ENCODE peak calls at places on chromosomes 4 and X, in ten cellular contexts. A, P, B, H, S, W, N, U, M and Y are unnamed samples.

GRCh38 chrX:124506031-124506430 is 159.7 kb downstream of the SH2D1A start:
- DNase-seq in A (no peak), P (no peak), B (no peak), H (peak), S (no peak), W (no peak), N (no peak), U (peak), M (peak), Y (no peak)

GRCh38 chr4:184309241-184310170 is 91.8 kb upstream of the ENPP6 start:
- DNase-seq in A (no peak), P (no peak), B (no peak), H (no peak), S (no peak), W (peak), N (no peak), U (no peak), M (no peak), Y (no peak)

GRCh38 chr4:186839122-186840037 is 115.7 kb upstream of the FAT1 start:
- DNase-seq in A (no peak), P (peak), B (no peak), H (peak), S (no peak), W (no peak), N (peak), U (no peak), M (peak), Y (no peak)

GRCh38 chrX:40542972-40543371 is 37.8 kb upstream of the ATP6AP2 start:
- DNase-seq in A (no peak), P (no peak), B (no peak), H (no peak), S (no peak), W (no peak), N (no peak), U (no peak), M (no peak), Y (no peak)

GRCh38 chr4:1472148-1472797 is 66.0 kb upstream of the NKX1-1 start:
- DNase-seq in A (no peak), P (no peak), B (no peak), H (no peak), S (no peak), W (no peak), N (no peak), U (no peak), M (no peak), Y (no peak)

GRCh38 chrX:110032534-110033161 is 29.7 kb downstream of the TMEM164 start:
- DNase-seq in A (no peak), P (no peak), B (no peak), H (no peak), S (no peak), W (no peak), N (no peak), U (no peak), M (no peak), Y (no peak)

GRCh38 chr4:7890635-7891393 is 48.8 kb downstream of the AFAP1 start:
- DNase-seq in A (no peak), P (peak), B (no peak), H (peak), S (peak), W (no peak), N (peak), U (no peak), M (peak), Y (no peak)

GRCh38 chrX:2883770-2884169 is 45.4 kb downstream of the ARSD start:
- DNase-seq in A (no peak), P (no peak), B (no peak), H (no peak), S (no peak), W (no peak), N (no peak), U (peak), M (no peak), Y (no peak)

GRCh38 chr4:98467627-98468072 is 190.8 kb downstream of the TSPAN5 start:
- DNase-seq in A (peak), P (peak), B (peak), H (peak), S (peak), W (peak), N (peak), U (peak), M (peak), Y (peak)

GRCh38 chr4:48064349-48064748 is 47.8 kb downstream of the NIPAL1 start:
- DNase-seq in A (no peak), P (no peak), B (no peak), H (no peak), S (no peak), W (no peak), N (no peak), U (no peak), M (no peak), Y (no peak)

GRCh38 chrX:117743469-117744251 is 372.9 kb downstream of the KLHL13 start:
- DNase-seq in A (no peak), P (no peak), B (no peak), H (peak), S (no peak), W (no peak), N (no peak), U (peak), M (no peak), Y (peak)

GRCh38 chr4:56804551-56804950 is 16.9 kb downstream of the SPINK2 start:
- DNase-seq in A (no peak), P (peak), B (no peak), H (no peak), S (no peak), W (no peak), N (no peak), U (no peak), M (peak), Y (no peak)

GRCh38 chr4:123547167-123547817 is 150.7 kb downstream of the SPRY1 start:
- DNase-seq in A (no peak), P (no peak), B (no peak), H (peak), S (no peak), W (no peak), N (no peak), U (peak), M (no peak), Y (no peak)

GRCh38 chr4:8101213-8101781 is 57.3 kb downstream of the ABLIM2 start:
- DNase-seq in A (no peak), P (peak), B (no peak), H (peak), S (no peak), W (no peak), N (peak), U (no peak), M (peak), Y (no peak)

GRCh38 chrX:154761977-154762528 is 611 bp upstream of the DKC1 start:
- DNase-seq in A (no peak), P (no peak), B (no peak), H (peak), S (no peak), W (peak), N (no peak), U (no peak), M (no peak), Y (peak)

GRCh38 chr4:24853142-24853541 is 57.8 kb downstream of the SOD3 start:
- DNase-seq in A (no peak), P (no peak), B (no peak), H (no peak), S (no peak), W (no peak), N (no peak), U (no peak), M (no peak), Y (no peak)

GRCh38 chr4:157887316-157887715 is 285.5 kb downstream of the GASK1B start:
- DNase-seq in A (no peak), P (no peak), B (no peak), H (no peak), S (no peak), W (no peak), N (no peak), U (no peak), M (no peak), Y (peak)

GRCh38 chr4:127660486-127660885 is 27.7 kb downstream of the INTU start:
- DNase-seq in A (no peak), P (no peak), B (no peak), H (peak), S (no peak), W (no peak), N (no peak), U (no peak), M (no peak), Y (no peak)

GRCh38 chrX:153867139-153867538 is 18.8 kb downstream of the L1CAM start:
- DNase-seq in A (no peak), P (no peak), B (no peak), H (no peak), S (no peak), W (no peak), N (no peak), U (no peak), M (no peak), Y (no peak)

GRCh38 chr4:20298986-20299385 is 47.3 kb downstream of the SLIT2 start:
- DNase-seq in A (no peak), P (peak), B (no peak), H (no peak), S (no peak), W (no peak), N (no peak), U (no peak), M (no peak), Y (no peak)

GRCh38 chr4:120749445-120750151 is 172.9 kb downstream of the PRDM5 start:
- DNase-seq in A (no peak), P (no peak), B (no peak), H (no peak), S (no peak), W (peak), N (no peak), U (no peak), M (no peak), Y (peak)

GRCh38 chr4:103091601-103092223 is 7.9 kb downstream of the BDH2 start:
- DNase-seq in A (no peak), P (peak), B (no peak), H (peak), S (no peak), W (peak), N (peak), U (no peak), M (peak), Y (peak)

GRCh38 chrX:107485019-107485418 is 35.6 kb downstream of the FRMPD3 start:
- DNase-seq in A (no peak), P (no peak), B (no peak), H (no peak), S (no peak), W (no peak), N (peak), U (no peak), M (no peak), Y (peak)

GRCh38 chrX:1658083-1658463 is 43.2 kb downstream of the ASMT start:
- DNase-seq in A (no peak), P (no peak), B (no peak), H (no peak), S (no peak), W (peak), N (no peak), U (no peak), M (no peak), Y (peak)

GRCh38 chrX:120468071-120468470 is 1.0 kb downstream of the LAMP2 start:
- DNase-seq in A (no peak), P (no peak), B (no peak), H (no peak), S (no peak), W (peak), N (no peak), U (no peak), M (no peak), Y (no peak)

GRCh38 chr4:139555705-139556070 is 331 bp downstream of the SETD7 start:
- DNase-seq in A (peak), P (peak), B (peak), H (no peak), S (no peak), W (peak), N (peak), U (peak), M (peak), Y (peak)

GRCh38 chrX:112851806-112852205 is 11.2 kb upstream of the AMOT start:
- DNase-seq in A (no peak), P (no peak), B (no peak), H (peak), S (no peak), W (no peak), N (peak), U (peak), M (peak), Y (no peak)

GRCh38 chr4:610411-611261 is 14.7 kb upstream of the PDE6B start:
- DNase-seq in A (no peak), P (peak), B (peak), H (peak), S (peak), W (no peak), N (peak), U (peak), M (no peak), Y (no peak)

GRCh38 chrX:24149346-24150050 is at the start of gene ZFX:
- DNase-seq in A (peak), P (peak), B (peak), H (no peak), S (no peak), W (peak), N (peak), U (peak), M (peak), Y (peak)